ENCODE peak calls at places on chromosomes 5 and 9, in ten cellular contexts. M, X, L, I, Q, Z, K, C, N and U are unnamed samples.

GRCh38 chr5:17132444-17133083 is 84.9 kb upstream of the BASP1 start:
- DNase-seq in N (peak; percentile 72), C (no peak), I (no peak), M (no peak), Z (no peak), K (peak; percentile 63), L (no peak), X (no peak), Q (no peak), U (peak; percentile 41)

GRCh38 chr5:132270706-132271105 is 13.2 kb downstream of the PDLIM4 start:
- DNase-seq in K (no peak), L (no peak), Q (no peak), I (no peak), M (no peak), N (no peak), C (peak; percentile 20), Z (no peak), X (no peak), U (no peak)

GRCh38 chr5:93585054-93585751 is 2.2 kb downstream of the NR2F1 start:
- DNase-seq in M (no peak), N (no peak), K (no peak), C (no peak), X (no peak), L (no peak), Q (no peak), I (no peak), Z (no peak), U (no peak)

GRCh38 chr5:11384441-11385250 is 519.6 kb downstream of the CTNND2 start:
- DNase-seq in C (peak; percentile 32), X (peak; percentile 34), M (peak; percentile 46), I (no peak), L (peak; percentile 51), K (no peak), N (no peak), Z (no peak), Q (peak; percentile 27), U (peak; percentile 68)

GRCh38 chr9:82127993-82128710 is 139.6 kb downstream of the SPATA31D1 start:
- DNase-seq in I (no peak), N (no peak), L (no peak), M (no peak), X (no peak), Z (no peak), C (no peak), Q (no peak), K (no peak), U (no peak)

GRCh38 chr9:24245988-24246387 is 299.7 kb downstream of the IZUMO3 start:
- DNase-seq in M (no peak), Q (no peak), K (peak; percentile 10), N (peak; percentile 1), I (no peak), X (no peak), C (no peak), L (no peak), Z (no peak), U (peak; percentile 43)

GRCh38 chr5:127976525-127976924 is 107.0 kb upstream of the SLC12A2 start:
- DNase-seq in C (no peak), X (no peak), N (no peak), K (no peak), M (no peak), I (no peak), L (no peak), Z (no peak), Q (no peak), U (no peak)

GRCh38 chr5:130795037-130795436 is 370.0 kb downstream of the HINT1 start:
- DNase-seq in N (no peak), Z (no peak), K (no peak), L (no peak), I (no peak), M (no peak), Q (no peak), X (no peak), C (no peak), U (no peak)

GRCh38 chr5:180575571-180575970 is 15.7 kb downstream of the SCGB3A1 start:
- DNase-seq in Z (no peak), N (no peak), I (no peak), L (no peak), X (no peak), C (no peak), M (no peak), Q (no peak), K (peak; percentile 17), U (no peak)

GRCh38 chr9:137156567-137157375 is 13.1 kb downstream of the LRRC26 start:
- DNase-seq in Q (peak; percentile 53), C (no peak), K (peak; percentile 21), N (peak; percentile 44), L (no peak), X (no peak), M (peak; percentile 65), I (no peak), Z (peak; percentile 32), U (peak; percentile 37)

GRCh38 chr5:135004376-135004775 is 29.7 kb downstream of the PITX1 start:
- DNase-seq in Z (no peak), M (no peak), Q (no peak), L (no peak), C (no peak), K (no peak), X (no peak), N (no peak), I (no peak), U (no peak)

GRCh38 chr5:166430491-166431319 is 1860.7 kb upstream of the WWC1 start:
- DNase-seq in K (no peak), C (no peak), X (no peak), N (no peak), I (no peak), M (no peak), L (no peak), Z (no peak), Q (no peak), U (no peak)

GRCh38 chr9:92435263-92435662 is 11.0 kb upstream of the OMD start:
- DNase-seq in C (no peak), L (no peak), I (no peak), Z (no peak), K (no peak), X (no peak), Q (no peak), N (no peak), M (no peak), U (no peak)

GRCh38 chr9:84241817-84242356 is 98.7 kb downstream of the SLC28A3 start:
- DNase-seq in Q (no peak), I (no peak), L (no peak), K (no peak), X (no peak), N (no peak), C (no peak), M (no peak), Z (no peak), U (no peak)

GRCh38 chr9:84239341-84239740 is 101.2 kb downstream of the SLC28A3 start:
- DNase-seq in I (no peak), Q (no peak), X (no peak), Z (no peak), M (no peak), N (no peak), C (no peak), L (no peak), K (peak; percentile 13), U (no peak)

GRCh38 chr9:84235516-84235915 is 105.0 kb downstream of the SLC28A3 start:
- DNase-seq in K (no peak), N (no peak), C (no peak), M (no peak), Q (no peak), Z (no peak), I (no peak), L (no peak), X (no peak), U (no peak)

DNA sequence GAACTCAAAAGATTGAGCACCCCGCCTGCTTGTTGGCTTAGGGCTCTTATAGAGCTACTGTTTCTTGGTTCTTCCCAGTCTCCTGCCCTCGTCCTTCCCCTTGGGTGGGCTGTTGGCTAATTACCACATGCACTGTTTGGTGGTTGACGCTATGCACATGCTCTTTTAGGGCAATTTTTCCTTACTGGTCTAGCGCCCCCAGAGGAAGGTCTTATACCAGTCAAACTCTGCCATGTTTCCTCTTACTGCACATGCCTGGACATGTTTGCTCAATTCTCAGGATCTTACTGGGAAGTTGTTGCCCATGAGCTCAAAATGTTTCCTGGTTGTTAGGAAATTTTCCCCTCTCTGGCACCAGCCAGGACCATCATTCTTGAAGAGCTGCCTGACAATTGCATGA is 101.9 kb downstream of the SLC28A3 start:
- DNase-seq in L (no peak), Z (no peak), X (no peak), I (no peak), K (no peak), C (no peak), N (peak; percentile 6), Q (no peak), M (no peak), U (no peak)
- TF ChIP-seq CTCF in L (no peak), Z (no peak), X (peak; percentile 8), I (no peak), K (peak; percentile 6), C (no peak), N (no peak), Q (no peak), M (no peak), U (no peak)

DNA sequence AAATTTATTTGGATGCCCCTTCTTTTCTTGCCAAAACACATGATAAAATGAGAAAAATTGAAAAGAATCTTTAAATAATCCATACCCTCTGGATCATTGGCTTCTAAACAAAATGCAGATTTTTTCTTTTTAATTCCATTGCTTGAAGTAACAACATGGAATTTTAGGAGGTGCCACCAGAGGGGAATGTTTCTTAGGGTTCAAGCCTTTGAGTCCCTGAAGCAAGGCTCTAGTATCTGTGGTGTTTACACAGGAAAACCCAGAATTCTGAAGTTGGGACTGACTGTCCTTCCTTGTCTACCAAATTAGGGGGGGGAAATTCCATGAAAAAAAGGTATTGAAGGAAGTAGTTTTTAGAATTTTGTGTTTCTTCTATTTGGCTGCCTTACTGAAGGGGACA is 69.4 kb downstream of the LMNB1 start:
- DNase-seq in L (no peak), N (peak; percentile 52), C (no peak), Q (no peak), I (no peak), X (no peak), K (peak; percentile 38), Z (no peak), M (no peak), U (no peak)
- TF ChIP-seq CTCF in L (no peak), N (peak; percentile 31), C (no peak), Q (no peak), I (no peak), X (no peak), K (peak; percentile 42), Z (no peak), M (peak; percentile 10), U (no peak)

GRCh38 chr5:74469234-74469972 is 171.1 kb downstream of the ENC1 start:
- DNase-seq in L (no peak), M (no peak), N (no peak), Q (no peak), X (no peak), C (no peak), I (no peak), K (no peak), Z (no peak), U (no peak)
- TF ChIP-seq CTCF in L (no peak), M (no peak), N (no peak), Q (no peak), X (no peak), C (no peak), I (no peak), K (no peak), Z (no peak), U (no peak)

DNA sequence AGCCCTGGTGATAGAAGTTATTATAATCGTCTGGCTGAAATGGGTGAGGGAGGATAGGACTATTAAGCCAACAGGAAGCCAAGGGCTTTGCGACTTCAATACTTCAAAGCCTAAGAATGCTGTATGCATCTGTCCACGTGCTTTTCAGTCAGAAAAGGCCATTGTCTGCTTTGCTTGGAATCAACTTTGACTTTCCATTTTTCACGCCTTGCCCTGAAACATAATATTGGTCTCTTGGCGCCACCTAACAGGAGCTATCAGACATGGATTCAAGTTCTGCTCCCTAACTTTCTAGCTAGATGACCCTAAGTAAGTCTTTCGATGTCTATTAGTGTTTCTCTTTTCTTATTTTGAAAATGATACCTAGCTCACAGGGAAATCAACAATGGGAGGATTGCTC is 572.6 kb downstream of the TLR4 start:
- DNase-seq in L (no peak), N (no peak), I (no peak), M (no peak), Z (no peak), K (no peak), C (no peak), Q (no peak), X (no peak), U (no peak)
- TF ChIP-seq CTCF in L (no peak), N (no peak), I (no peak), M (no peak), Z (no peak), K (no peak), C (no peak), Q (no peak), X (no peak), U (no peak)